ENCODE peak calls at places on chromosomes 3 and 15, in ten cellular contexts. D is MM.1S; C is A673; T is body of pancreas; U is cardiac muscle cell; S is upper lobe of right lung; V is CD8-positive, alpha-beta T cell; N is colonic mucosa; O is upper lobe of left lung; Q is adrenal gland. F is an unnamed sample.

GRCh38 chr3:113828605-113829004 is 10.0 kb upstream of the GRAMD1C start:
- DNase-seq in D (no peak), C (no peak), T (no peak), U (no peak), S (no peak), V (no peak), N (no peak), O (no peak), Q (no peak), F (no peak)

GRCh38 chr3:162295323-162295983 is 798.8 kb downstream of the OTOL1 start:
- DNase-seq in D (no peak), C (peak; percentile 2), T (no peak), U (peak; percentile 3), S (no peak), V (no peak), N (no peak), O (no peak), Q (no peak), F (no peak)

GRCh38 chr3:86562095-86562494 is 428.9 kb downstream of the VGLL3 start:
- DNase-seq in D (no peak), C (no peak), T (no peak), U (peak; percentile 4), S (no peak), V (no peak), N (no peak), O (no peak), Q (no peak), F (no peak)

GRCh38 chr3:126129408-126129891 is 45.5 kb upstream of the SLC41A3 start:
- DNase-seq in D (no peak), C (no peak), T (peak; percentile 57), U (no peak), S (peak; percentile 82), V (no peak), N (peak; percentile 21), O (peak; percentile 81), Q (peak; percentile 89), F (no peak)

GRCh38 chr3:42900226-42900625 is 5.7 kb upstream of the ZNF662 start:
- DNase-seq in D (no peak), C (peak; percentile 1), T (no peak), U (peak; percentile 5), S (no peak), V (no peak), N (no peak), O (no peak), Q (no peak), F (no peak)

GRCh38 chr3:51671090-51672082 is at the start of gene TEX264:
- DNase-seq in D (peak; percentile 94), C (peak; percentile 80), T (peak; percentile 92), U (peak; percentile 91), S (peak; percentile 95), V (peak; percentile 91), N (peak; percentile 92), O (peak; percentile 94), Q (peak; percentile 89), F (peak; percentile 47)

GRCh38 chr15:51334011-51334426 is 4.4 kb downstream of the CYP19A1 start:
- DNase-seq in D (no peak), C (no peak), T (no peak), U (peak; percentile 42), S (no peak), V (no peak), N (peak; percentile 52), O (peak; percentile 27), Q (no peak), F (no peak)

GRCh38 chr15:52093539-52094502 is 18.8 kb downstream of the BCL2L10 start:
- DNase-seq in D (no peak), C (peak; percentile 36), T (peak; percentile 28), U (no peak), S (no peak), V (no peak), N (peak; percentile 51), O (no peak), Q (peak; percentile 73), F (no peak)

GRCh38 chr3:152328841-152329240 is 60.1 kb downstream of the MBNL1 start:
- DNase-seq in D (no peak), C (peak; percentile 67), T (no peak), U (no peak), S (no peak), V (no peak), N (no peak), O (no peak), Q (no peak), F (no peak)

GRCh38 chr15:48126667-48127355 is 6.0 kb downstream of the SLC24A5 start:
- DNase-seq in D (no peak), C (no peak), T (peak; percentile 49), U (no peak), S (no peak), V (no peak), N (no peak), O (no peak), Q (no peak), F (no peak)

GRCh38 chr3:134311265-134311664 is 60.6 kb upstream of the RYK start:
- DNase-seq in D (no peak), C (no peak), T (no peak), U (no peak), S (no peak), V (no peak), N (no peak), O (no peak), Q (no peak), F (no peak)

GRCh38 chr3:134313839-134314587 is 60.2 kb downstream of the AMOTL2 start:
- DNase-seq in D (no peak), C (no peak), T (no peak), U (no peak), S (no peak), V (no peak), N (no peak), O (no peak), Q (peak; percentile 18), F (no peak)

GRCh38 chr3:134312873-134313838 is 61.1 kb downstream of the AMOTL2 start:
- DNase-seq in D (no peak), C (no peak), T (peak; percentile 79), U (peak; percentile 86), S (peak; percentile 88), V (no peak), N (peak; percentile 59), O (peak; percentile 70), Q (peak; percentile 78), F (no peak)

GRCh38 chr3:134311693-134312071 is 61.0 kb upstream of the RYK start:
- DNase-seq in D (no peak), C (no peak), T (no peak), U (no peak), S (no peak), V (no peak), N (no peak), O (no peak), Q (no peak), F (no peak)

DNA sequence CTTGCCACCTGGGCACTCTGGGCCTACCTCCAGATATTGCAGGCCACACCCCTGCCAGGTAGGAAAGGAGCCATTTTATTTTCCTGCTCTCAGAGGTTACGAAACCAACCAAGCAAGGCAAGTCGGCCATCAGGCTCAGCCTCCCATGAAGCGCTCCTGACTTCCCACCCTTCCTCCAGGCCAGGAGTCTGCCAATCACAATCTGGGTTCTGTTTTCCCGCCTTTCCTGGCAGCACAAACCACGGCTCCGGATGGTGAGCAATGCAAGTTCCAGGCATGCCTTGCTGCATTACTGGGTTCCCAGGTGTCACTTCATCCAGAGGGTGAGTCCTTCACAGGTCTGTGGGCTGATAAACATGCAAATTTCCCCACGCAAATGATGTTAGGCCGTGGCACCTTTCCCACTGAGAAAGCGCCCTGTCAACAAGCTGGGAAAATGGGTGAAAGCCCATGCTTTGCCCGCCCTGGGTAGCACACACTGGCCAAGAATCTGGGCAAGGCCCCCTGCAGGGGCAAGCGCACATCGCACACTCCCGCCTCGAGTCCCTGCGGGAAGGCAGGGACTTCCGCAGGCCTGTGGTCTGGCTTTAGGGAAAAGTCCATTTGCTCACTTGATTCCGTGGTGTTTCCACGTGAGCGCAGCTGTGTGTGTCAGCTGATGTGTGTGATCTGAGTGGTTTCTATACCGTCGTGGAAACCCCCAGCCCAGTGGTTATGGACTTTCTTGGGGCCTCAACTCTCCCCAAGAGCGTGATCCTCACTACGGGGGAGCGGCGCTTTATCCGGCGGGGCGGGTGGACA is 61.6 kb upstream of the RYK start:
- DNase-seq in D (no peak), C (no peak), T (peak; percentile 86), U (no peak), S (peak; percentile 83), V (no peak), N (peak; percentile 55), O (peak; percentile 81), Q (no peak), F (no peak)
- H3K4me1 ChIP-seq in D (peaks cover 9% of the 10 kb centered on the region), C (peaks cover 17% of the 10 kb centered on the region), T (peaks cover 64% of the 10 kb centered on the region), U (peaks cover 4% of the 10 kb centered on the region), S (peaks cover 73% of the 10 kb centered on the region), V (no peaks in the 10 kb centered on the region), N (peaks cover 13% of the 10 kb centered on the region), O (peaks cover 86% of the 10 kb centered on the region), Q (peaks cover 10% of the 10 kb centered on the region), F (peaks cover 19% of the 10 kb centered on the region)

GRCh38 chr3:79146024-79146423 is 621.8 kb downstream of the ROBO1 start:
- DNase-seq in D (no peak), C (no peak), T (no peak), U (peak; percentile 60), S (no peak), V (no peak), N (no peak), O (no peak), Q (no peak), F (no peak)

GRCh38 chr3:79148786-79149185 is 619.0 kb downstream of the ROBO1 start:
- DNase-seq in D (no peak), C (no peak), T (no peak), U (no peak), S (no peak), V (no peak), N (no peak), O (no peak), Q (no peak), F (no peak)
- H3K27ac ChIP-seq in D (no peak overlapping the region), C (no peak overlapping the region), T (no peak overlapping the region), U (no peak overlapping the region), S (no peak overlapping the region), V (no peak overlapping the region), N (no peak overlapping the region), O (no peak overlapping the region), Q (no peak overlapping the region), F (no peak overlapping the region)

GRCh38 chr3:1251282-1252060 is 158.6 kb downstream of the CNTN6 start:
- DNase-seq in D (no peak), C (no peak), T (no peak), U (no peak), S (no peak), V (no peak), N (no peak), O (no peak), Q (peak; percentile 37), F (no peak)

GRCh38 chr3:1252061-1252430 is 159.2 kb downstream of the CNTN6 start:
- DNase-seq in D (no peak), C (no peak), T (no peak), U (no peak), S (no peak), V (no peak), N (no peak), O (no peak), Q (no peak), F (no peak)
- H3K9me3 ChIP-seq in D (no peaks in the 10 kb centered on the region), C (peaks cover 4% of the 10 kb centered on the region), T (no peaks in the 10 kb centered on the region), U (no peaks in the 10 kb centered on the region), S (no peaks in the 10 kb centered on the region), V (no peaks in the 10 kb centered on the region), N (no peaks in the 10 kb centered on the region), O (no peaks in the 10 kb centered on the region), Q (no peaks in the 10 kb centered on the region), F (peaks cover 8% of the 10 kb centered on the region)

DNA sequence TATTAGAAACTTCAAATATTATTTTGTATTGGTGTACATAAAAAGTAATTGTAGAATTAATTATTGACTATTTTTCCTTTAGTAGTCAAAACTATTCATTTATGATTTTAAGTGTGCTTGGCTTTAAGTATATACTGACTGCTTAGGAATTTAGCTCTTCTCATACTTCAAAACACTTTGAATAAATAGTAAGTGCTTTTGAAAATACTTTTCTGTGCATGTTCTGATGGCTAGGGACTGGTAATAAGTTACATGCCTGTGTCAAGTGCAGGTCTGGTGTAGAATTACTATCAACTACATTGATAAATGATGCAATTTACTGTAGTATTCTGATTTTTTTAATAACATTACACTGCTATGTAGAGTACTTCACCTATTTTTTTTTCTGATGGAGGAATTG is 397.6 kb upstream of the SGO1 start:
- DNase-seq in D (no peak), C (no peak), T (no peak), U (no peak), S (no peak), V (no peak), N (no peak), O (no peak), Q (no peak), F (no peak)
- H3K4me1 ChIP-seq in D (no peaks in the 10 kb centered on the region), C (no peaks in the 10 kb centered on the region), T (no peaks in the 10 kb centered on the region), U (no peaks in the 10 kb centered on the region), S (no peaks in the 10 kb centered on the region), V (no peaks in the 10 kb centered on the region), N (no peaks in the 10 kb centered on the region), O (no peaks in the 10 kb centered on the region), Q (no peaks in the 10 kb centered on the region), F (no peaks in the 10 kb centered on the region)